ENCODE peak calls at places on chromosomes 2 and 18, in five cellular contexts. One of them, this sample, is unnamed.
A peak's percentile ranks its signal among the peaks of the same experiment; 100 is the strongest.

GRCh38 chr2:20168048-20168726 is 56.7 kb downstream of the SDC1 start:
- DNase-seq in hepatocyte: no peak
- DNase-seq in HFFc6: no peak
- DNase-seq in type B pancreatic cell: peak; percentile 53
- DNase-seq in tibial artery: peak; percentile 53
- DNase-seq in this sample: no peak

GRCh38 chr2:107128381-107128780 is 242.4 kb upstream of the ST6GAL2 start:
- DNase-seq in hepatocyte: no peak
- DNase-seq in HFFc6: no peak
- DNase-seq in type B pancreatic cell: no peak
- DNase-seq in tibial artery: no peak
- DNase-seq in this sample: no peak

GRCh38 chr2:154827286-154827685 is 128.8 kb downstream of the KCNJ3 start:
- DNase-seq in hepatocyte: no peak
- DNase-seq in HFFc6: no peak
- DNase-seq in type B pancreatic cell: no peak
- DNase-seq in tibial artery: no peak
- DNase-seq in this sample: no peak

GRCh38 chr2:240429872-240430491 is 5.5 kb upstream of the GPC1 start:
- DNase-seq in hepatocyte: no peak
- DNase-seq in HFFc6: no peak
- DNase-seq in type B pancreatic cell: no peak
- DNase-seq in tibial artery: peak; percentile 59
- DNase-seq in this sample: no peak

GRCh38 chr2:191571163-191571769 is 106.7 kb upstream of the NABP1 start:
- DNase-seq in hepatocyte: peak; percentile 29
- DNase-seq in HFFc6: peak; percentile 64
- DNase-seq in type B pancreatic cell: no peak
- DNase-seq in tibial artery: no peak
- DNase-seq in this sample: peak; percentile 57

GRCh38 chr2:240482141-240482540 is 46.7 kb downstream of the GPC1 start:
- DNase-seq in hepatocyte: peak; percentile 1
- DNase-seq in HFFc6: no peak
- DNase-seq in type B pancreatic cell: no peak
- DNase-seq in tibial artery: peak; percentile 29
- DNase-seq in this sample: no peak

GRCh38 chr18:2070636-2071035 is 500.7 kb downstream of the METTL4 start:
- DNase-seq in hepatocyte: no peak
- DNase-seq in HFFc6: no peak
- DNase-seq in type B pancreatic cell: no peak
- DNase-seq in tibial artery: no peak
- DNase-seq in this sample: peak; percentile 20

GRCh38 chr2:84855730-84856129 is 25.2 kb downstream of the TRABD2A start:
- DNase-seq in hepatocyte: no peak
- DNase-seq in HFFc6: no peak
- DNase-seq in type B pancreatic cell: no peak
- DNase-seq in tibial artery: no peak
- DNase-seq in this sample: no peak

GRCh38 chr18:6576706-6577375 is 152.7 kb upstream of the ARHGAP28 start:
- DNase-seq in hepatocyte: no peak
- DNase-seq in HFFc6: no peak
- DNase-seq in type B pancreatic cell: no peak
- DNase-seq in tibial artery: no peak
- DNase-seq in this sample: no peak

GRCh38 chr2:216996279-216996845 is 136.5 kb upstream of the TNP1 start:
- DNase-seq in hepatocyte: no peak
- DNase-seq in HFFc6: no peak
- DNase-seq in type B pancreatic cell: no peak
- DNase-seq in tibial artery: no peak
- DNase-seq in this sample: no peak

GRCh38 chr18:49971462-49971861 is 158.1 kb upstream of the ACAA2 start:
- DNase-seq in hepatocyte: no peak
- DNase-seq in HFFc6: no peak
- DNase-seq in type B pancreatic cell: no peak
- DNase-seq in tibial artery: no peak
- DNase-seq in this sample: no peak

GRCh38 chr2:179429060-179429471 is 164.4 kb upstream of the SESTD1 start:
- DNase-seq in hepatocyte: no peak
- DNase-seq in HFFc6: no peak
- DNase-seq in type B pancreatic cell: no peak
- DNase-seq in tibial artery: no peak
- DNase-seq in this sample: no peak

GRCh38 chr18:30889582-30890301 is 152.8 kb downstream of the DSC3 start:
- DNase-seq in hepatocyte: peak; percentile 42
- DNase-seq in HFFc6: no peak
- DNase-seq in type B pancreatic cell: no peak
- DNase-seq in tibial artery: no peak
- DNase-seq in this sample: peak; percentile 60

GRCh38 chr2:72139471-72139870 is 8.2 kb downstream of the CYP26B1 start:
- DNase-seq in hepatocyte: no peak
- DNase-seq in HFFc6: no peak
- DNase-seq in type B pancreatic cell: peak; percentile 63
- DNase-seq in tibial artery: no peak
- DNase-seq in this sample: no peak

GRCh38 chr2:39871291-39871761 is 92.3 kb upstream of the THUMPD2 start:
- DNase-seq in hepatocyte: peak; percentile 19
- DNase-seq in HFFc6: peak; percentile 97
- DNase-seq in type B pancreatic cell: no peak
- DNase-seq in tibial artery: no peak
- DNase-seq in this sample: peak; percentile 82

GRCh38 chr18:50819027-50819726 is 639 bp downstream of the MRO start:
- DNase-seq in hepatocyte: peak; percentile 74
- DNase-seq in HFFc6: no peak
- DNase-seq in type B pancreatic cell: no peak
- DNase-seq in tibial artery: peak; percentile 67
- DNase-seq in this sample: peak; percentile 35

GRCh38 chr2:55163895-55164509 is 68.1 kb downstream of the CLHC1 start:
- DNase-seq in hepatocyte: no peak
- DNase-seq in HFFc6: no peak
- DNase-seq in type B pancreatic cell: no peak
- DNase-seq in tibial artery: no peak
- DNase-seq in this sample: peak; percentile 37

GRCh38 chr2:215619989-215620388 is 184.1 kb upstream of the FN1 start:
- DNase-seq in hepatocyte: peak; percentile 53
- DNase-seq in HFFc6: no peak
- DNase-seq in type B pancreatic cell: no peak
- DNase-seq in tibial artery: no peak
- DNase-seq in this sample: peak; percentile 71

GRCh38 chr2:10255189-10256030 is 47.3 kb upstream of the HPCAL1 start:
- DNase-seq in hepatocyte: no peak
- DNase-seq in HFFc6: no peak
- DNase-seq in type B pancreatic cell: no peak
- DNase-seq in tibial artery: peak; percentile 53
- DNase-seq in this sample: no peak

GRCh38 chr2:41966920-41967319 is 80.9 kb upstream of the PKDCC start:
- DNase-seq in hepatocyte: no peak
- DNase-seq in HFFc6: no peak
- DNase-seq in type B pancreatic cell: no peak
- DNase-seq in tibial artery: peak; percentile 86
- DNase-seq in this sample: no peak

GRCh38 chr2:54899576-54900200 is 150.6 kb downstream of the RTN4 start:
- DNase-seq in hepatocyte: peak; percentile 58
- DNase-seq in HFFc6: peak; percentile 72
- DNase-seq in type B pancreatic cell: no peak
- DNase-seq in tibial artery: no peak
- DNase-seq in this sample: peak; percentile 72

GRCh38 chr18:22347624-22348511 is 69.8 kb downstream of the CTAGE1 start:
- DNase-seq in hepatocyte: peak; percentile 38
- DNase-seq in HFFc6: no peak
- DNase-seq in type B pancreatic cell: no peak
- DNase-seq in tibial artery: peak; percentile 73
- DNase-seq in this sample: no peak

DNA sequence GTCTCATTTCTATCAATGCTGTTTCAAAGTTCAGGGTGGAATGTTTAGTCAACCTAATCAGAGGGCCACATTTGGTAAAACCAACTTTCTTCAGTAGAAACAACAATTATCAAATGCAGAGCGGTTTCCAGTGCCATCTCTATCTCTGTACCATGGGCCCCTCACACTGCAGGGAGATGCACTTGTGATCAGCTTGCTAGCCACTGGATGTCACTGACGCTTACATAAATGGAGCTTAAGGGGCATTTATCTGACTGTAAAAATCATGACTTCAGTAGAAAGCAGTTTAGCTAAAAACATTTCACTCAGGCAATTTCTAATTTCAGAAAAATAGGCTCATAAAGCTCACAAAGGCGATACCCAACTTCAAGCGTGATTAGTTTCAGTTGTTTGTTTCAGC is 678.0 kb downstream of the ZEB2 start:
- DNase-seq in hepatocyte: no peak
- DNase-seq in HFFc6: no peak
- DNase-seq in type B pancreatic cell: no peak
- DNase-seq in tibial artery: no peak
- DNase-seq in this sample: no peak
- TF ChIP-seq CTCF in hepatocyte: peak; percentile 31
- TF ChIP-seq CTCF in HFFc6: peak; percentile 15
- TF ChIP-seq CTCF in type B pancreatic cell: peak; percentile 41
- TF ChIP-seq CTCF in tibial artery: no peak
- TF ChIP-seq CTCF in this sample: no peak

GRCh38 chr18:23503038-23503966 is at the start of gene RMC1:
- DNase-seq in hepatocyte: peak; percentile 99
- DNase-seq in HFFc6: peak; percentile 89
- DNase-seq in type B pancreatic cell: peak; percentile 97
- DNase-seq in tibial artery: peak; percentile 97
- DNase-seq in this sample: peak; percentile 91
- TF ChIP-seq CTCF in hepatocyte: peak; percentile 38
- TF ChIP-seq CTCF in HFFc6: no peak
- TF ChIP-seq CTCF in type B pancreatic cell: peak; percentile 39
- TF ChIP-seq CTCF in tibial artery: no peak
- TF ChIP-seq CTCF in this sample: no peak

GRCh38 chr2:62410015-62410453 is 96.0 kb downstream of the TMEM17 start:
- DNase-seq in hepatocyte: no peak
- DNase-seq in HFFc6: no peak
- DNase-seq in type B pancreatic cell: no peak
- DNase-seq in tibial artery: no peak
- DNase-seq in this sample: no peak
- TF ChIP-seq CTCF in hepatocyte: peak; percentile 44
- TF ChIP-seq CTCF in HFFc6: no peak
- TF ChIP-seq CTCF in type B pancreatic cell: no peak
- TF ChIP-seq CTCF in tibial artery: no peak
- TF ChIP-seq CTCF in this sample: no peak

DNA sequence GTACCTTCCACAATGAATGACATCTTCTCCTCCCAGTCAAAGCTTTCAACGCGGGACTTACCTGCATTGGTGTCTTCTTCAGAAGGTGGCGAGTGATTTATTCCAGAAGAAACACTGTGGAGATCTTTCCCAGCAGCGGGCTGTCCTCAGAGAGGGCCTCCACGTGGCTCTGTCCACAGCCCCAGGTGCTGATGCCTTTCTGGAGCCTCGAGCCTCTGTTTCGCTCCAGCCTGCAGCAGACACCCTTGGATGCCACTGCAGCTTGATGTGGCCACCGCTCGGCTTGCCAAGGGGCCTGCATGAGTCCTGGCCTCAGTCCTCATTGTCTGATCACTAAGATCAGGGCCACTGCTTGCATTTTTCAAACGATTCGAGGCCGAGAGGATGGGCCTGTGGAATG is 46.6 kb upstream of the GALR1 start:
- DNase-seq in hepatocyte: peak; percentile 43
- DNase-seq in HFFc6: peak; percentile 10
- DNase-seq in type B pancreatic cell: no peak
- DNase-seq in tibial artery: no peak
- DNase-seq in this sample: no peak
- TF ChIP-seq CTCF in hepatocyte: no peak
- TF ChIP-seq CTCF in HFFc6: no peak
- TF ChIP-seq CTCF in type B pancreatic cell: no peak
- TF ChIP-seq CTCF in tibial artery: no peak
- TF ChIP-seq CTCF in this sample: no peak